ENCODE peak calls at places on chromosome 11, in six cellular contexts. Q is HCT116, E is H1, B is K562, R is HepG2, Y is endothelial cell of umbilical vein. V is an unnamed sample.

GRCh38 chr11:31328698-31329097 is 40.8 kb downstream of the DCDC1 start:
- DNase-seq in Q (no peak), E (no peak), B (no peak), R (no peak), Y (no peak), V (no peak)

GRCh38 chr11:6637871-6638270 is 17.7 kb downstream of the DCHS1 start:
- DNase-seq in Q (no peak), E (no peak), B (peak), R (no peak), Y (no peak), V (no peak)

GRCh38 chr11:29162490-29162889 is 854.3 kb downstream of the KCNA4 start:
- DNase-seq in Q (no peak), E (no peak), B (no peak), R (no peak), Y (no peak), V (no peak)

GRCh38 chr11:133508448-133508847 is 23.9 kb downstream of the OPCML start:
- DNase-seq in Q (no peak), E (peak), B (no peak), R (no peak), Y (no peak), V (no peak)

GRCh38 chr11:1636291-1636950 is 6.8 kb downstream of the KRTAP5-5 start:
- DNase-seq in Q (no peak), E (no peak), B (no peak), R (no peak), Y (no peak), V (no peak)

GRCh38 chr11:6498121-6498520 is 1.0 kb downstream of the DNHD1 start:
- DNase-seq in Q (no peak), E (no peak), B (no peak), R (no peak), Y (no peak), V (no peak)

GRCh38 chr11:34174411-34175041 is 69.1 kb downstream of the NAT10 start:
- DNase-seq in Q (peak), E (peak), B (peak), R (peak), Y (peak), V (no peak)

GRCh38 chr11:118156531-118157185 is 4.0 kb upstream of the SCN4B start:
- DNase-seq in Q (no peak), E (no peak), B (peak), R (no peak), Y (no peak), V (no peak)

GRCh38 chr11:101470881-101471535 is 112.8 kb downstream of the TRPC6 start:
- DNase-seq in Q (no peak), E (no peak), B (no peak), R (peak), Y (no peak), V (no peak)

GRCh38 chr11:68215087-68215445 is 2.0 kb upstream of the KMT5B start:
- DNase-seq in Q (no peak), E (no peak), B (peak), R (no peak), Y (no peak), V (no peak)

GRCh38 chr11:36564376-36565032 is 3.3 kb upstream of the RAG1 start:
- DNase-seq in Q (peak), E (peak), B (peak), R (peak), Y (peak), V (peak)

GRCh38 chr11:69413015-69413801 is 68.3 kb upstream of the LINC01488 start:
- DNase-seq in Q (no peak), E (no peak), B (peak), R (no peak), Y (no peak), V (no peak)

GRCh38 chr11:116065519-116065918 is 561.3 kb upstream of the CADM1 start:
- DNase-seq in Q (no peak), E (no peak), B (no peak), R (no peak), Y (no peak), V (no peak)

GRCh38 chr11:134561348-134561720 is 149.3 kb upstream of the B3GAT1 start:
- DNase-seq in Q (no peak), E (no peak), B (no peak), R (no peak), Y (no peak), V (no peak)

GRCh38 chr11:72579816-72580647 is 94.2 kb downstream of the PDE2A start:
- DNase-seq in Q (no peak), E (no peak), B (no peak), R (no peak), Y (no peak), V (no peak)

GRCh38 chr11:61587541-61587941 is 6.7 kb upstream of the SYT7 start:
- DNase-seq in Q (no peak), E (peak), B (peak), R (no peak), Y (no peak), V (no peak)

GRCh38 chr11:96306933-96307747 is 35.9 kb downstream of the MAML2 start:
- DNase-seq in Q (peak), E (no peak), B (peak), R (peak), Y (peak), V (no peak)

GRCh38 chr11:114262681-114263509 is 33.3 kb upstream of the NNMT start:
- DNase-seq in Q (peak), E (no peak), B (peak), R (peak), Y (peak), V (no peak)

GRCh38 chr11:95157824-95158223 is 68.2 kb downstream of the ENDOD1 start:
- DNase-seq in Q (no peak), E (no peak), B (no peak), R (no peak), Y (no peak), V (no peak)

GRCh38 chr11:133946541-133947297 is 10.0 kb downstream of the IGSF9B start:
- DNase-seq in Q (no peak), E (no peak), B (no peak), R (no peak), Y (no peak), V (no peak)

GRCh38 chr11:10380921-10381320 is 74.1 kb upstream of the AMPD3 start:
- DNase-seq in Q (no peak), E (peak), B (no peak), R (no peak), Y (no peak), V (no peak)

GRCh38 chr11:66976925-66977324 is 1.8 kb downstream of the C11orf86 start:
- DNase-seq in Q (no peak), E (no peak), B (no peak), R (no peak), Y (no peak), V (no peak)

GRCh38 chr11:66975403-66976047 is 421 bp downstream of the C11orf86 start:
- DNase-seq in Q (no peak), E (peak), B (no peak), R (no peak), Y (no peak), V (no peak)

GRCh38 chr11:66973956-66974585 is 1.0 kb upstream of the C11orf86 start:
- DNase-seq in Q (no peak), E (no peak), B (no peak), R (no peak), Y (no peak), V (no peak)

GRCh38 chr11:66976048-66976467 is 954 bp downstream of the C11orf86 start:
- DNase-seq in Q (no peak), E (peak), B (peak), R (peak), Y (peak), V (no peak)

GRCh38 chr11:66974724-66975402 is at the start of gene C11orf86:
- DNase-seq in Q (no peak), E (peak), B (no peak), R (no peak), Y (no peak), V (no peak)
- H2AFZ ChIP-seq in Q (no peak), E (no peak), B (no peak), R (no peak), Y (no peak), V (no peak)

GRCh38 chr11:105245781-105246315 is 106.3 kb upstream of the CARD18 start:
- DNase-seq in Q (no peak), E (no peak), B (no peak), R (no peak), Y (no peak), V (no peak)
- TF ChIP-seq POLR2A in Q (no peak), E (no peak), B (no peak), R (no peak), Y (no peak), V (no peak)

GRCh38 chr11:16611395-16612233 is 126.8 kb upstream of the C11orf58 start:
- DNase-seq in Q (no peak), E (no peak), B (peak), R (no peak), Y (no peak), V (no peak)
- TF ChIP-seq EZH2 in Q (no peak), E (peak), B (no peak), R (no peak), Y (peak), V (no peak)

GRCh38 chr11:77204792-77205466 is 76.9 kb downstream of the MYO7A start:
- DNase-seq in Q (no peak), E (no peak), B (no peak), R (no peak), Y (no peak), V (no peak)

GRCh38 chr11:77201370-77201769 is 73.3 kb downstream of the MYO7A start:
- DNase-seq in Q (no peak), E (no peak), B (no peak), R (no peak), Y (no peak), V (no peak)

GRCh38 chr11:77203901-77204755 is 76.1 kb downstream of the MYO7A start:
- DNase-seq in Q (no peak), E (no peak), B (no peak), R (no peak), Y (no peak), V (no peak)

GRCh38 chr11:77201991-77202841 is 74.2 kb downstream of the MYO7A start:
- DNase-seq in Q (no peak), E (no peak), B (no peak), R (no peak), Y (no peak), V (no peak)

DNA sequence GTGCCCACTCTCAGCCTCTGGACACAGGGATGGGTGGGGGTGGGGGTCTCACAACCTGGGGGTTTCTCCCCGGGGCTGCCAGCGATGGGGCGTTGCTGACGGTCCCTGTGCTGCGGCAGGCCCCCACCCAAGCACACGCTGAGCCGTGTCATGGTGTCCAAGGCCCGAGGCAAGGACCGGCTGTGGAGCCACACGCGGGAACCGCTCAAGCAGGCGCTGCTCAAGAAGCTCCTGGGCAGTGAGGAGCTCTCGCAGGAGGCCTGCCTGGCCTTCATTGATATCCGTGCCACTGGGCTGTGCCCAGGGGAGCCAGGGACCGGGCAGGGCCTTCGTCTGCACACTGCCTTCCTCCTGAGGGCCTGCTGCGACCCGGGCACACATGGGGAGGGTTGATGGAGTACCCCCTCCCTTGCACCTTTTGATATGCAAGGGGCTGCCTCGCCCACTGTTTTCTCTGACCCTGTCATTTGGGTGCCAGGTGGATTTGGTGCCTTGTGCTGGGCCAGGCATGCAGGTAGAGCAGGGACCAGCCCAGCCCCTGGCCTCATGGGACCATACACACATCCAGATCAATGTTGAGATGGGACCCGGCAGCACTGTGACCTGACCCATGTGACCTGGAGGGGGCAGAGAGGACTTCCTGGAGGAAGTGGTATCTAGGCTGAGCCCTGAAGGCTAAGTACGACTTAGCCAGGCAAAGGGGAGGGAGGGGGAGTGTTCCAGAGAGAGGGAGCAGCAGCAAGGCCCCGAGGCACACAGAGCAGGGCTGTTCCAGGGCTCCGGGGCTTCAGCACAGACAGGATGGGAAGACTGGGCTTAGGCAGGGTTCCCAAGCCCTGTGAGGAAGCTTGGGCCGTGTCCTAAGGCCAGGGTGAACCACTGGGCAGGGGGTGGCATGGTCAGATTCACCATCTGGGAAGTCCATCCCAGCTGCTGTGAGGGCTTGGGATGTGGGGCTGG is 75.2 kb downstream of the MYO7A start:
- DNase-seq in Q (no peak), E (no peak), B (no peak), R (no peak), Y (no peak), V (no peak)
- H2AFZ ChIP-seq in Q (no peak), E (no peak), B (no peak), R (no peak), Y (no peak), V (no peak)

V was measured in GM12878.